ENCODE peak calls at places on chromosomes 3 and 15, in five cellular contexts. P, W, F, X and I are unnamed samples.
A peak's percentile ranks its signal among the peaks of the same experiment; 100 is the strongest.

GRCh38 chr3:10348404-10348721 is 27.5 kb upstream of the SEC13 start:
- DNase-seq in P (no peak), W (no peak), F (no peak), X (no peak), I (no peak)

GRCh38 chr3:57544181-57545125 is at the start of gene DNAH12:
- DNase-seq in P (no peak), W (peak; percentile 78), F (peak; percentile 3), X (peak; percentile 82), I (no peak)

GRCh38 chr3:15205934-15206661 is at the start of gene CAPN7:
- DNase-seq in P (peak; percentile 78), W (peak; percentile 94), F (no peak), X (peak; percentile 97), I (peak; percentile 83)

GRCh38 chr3:14520967-14521366 is 19.2 kb downstream of the GRIP2 start:
- DNase-seq in P (no peak), W (no peak), F (no peak), X (no peak), I (no peak)

GRCh38 chr3:141401584-141402475 is 33.5 kb downstream of the ZBTB38 start:
- DNase-seq in P (no peak), W (peak; percentile 37), F (peak; percentile 61), X (peak; percentile 66), I (no peak)

GRCh38 chr3:125582707-125583106 is 12.6 kb downstream of the OSBPL11 start:
- DNase-seq in P (no peak), W (no peak), F (no peak), X (no peak), I (no peak)

GRCh38 chr3:114745322-114746240 is 401.5 kb downstream of the ZBTB20 start:
- DNase-seq in P (peak; percentile 15), W (no peak), F (no peak), X (no peak), I (no peak)

GRCh38 chr15:26421065-26421464 is 351.8 kb downstream of the GABRB3 start:
- DNase-seq in P (no peak), W (no peak), F (no peak), X (no peak), I (no peak)

GRCh38 chr15:72184165-72184811 is 13.3 kb downstream of the GRAMD2A start:
- DNase-seq in P (no peak), W (peak; percentile 61), F (no peak), X (peak; percentile 42), I (peak; percentile 63)

GRCh38 chr15:90552162-90552928 is 22.6 kb downstream of the CRTC3 start:
- DNase-seq in P (peak; percentile 88), W (no peak), F (no peak), X (no peak), I (no peak)

GRCh38 chr3:158160958-158161357 is 51.1 kb downstream of the RSRC1 start:
- DNase-seq in P (peak; percentile 31), W (no peak), F (no peak), X (no peak), I (no peak)

GRCh38 chr3:42216820-42217416 is 49.1 kb downstream of the CCK start:
- DNase-seq in P (no peak), W (no peak), F (no peak), X (no peak), I (no peak)

GRCh38 chr3:7875858-7876442 is 625.7 kb upstream of the LMCD1 start:
- DNase-seq in P (no peak), W (no peak), F (no peak), X (no peak), I (no peak)

GRCh38 chr15:100727291-100727851 is 125.0 kb downstream of the ASB7 start:
- DNase-seq in P (no peak), W (no peak), F (no peak), X (no peak), I (no peak)

GRCh38 chr3:46866720-46867549 is 3.7 kb upstream of the MYL3 start:
- DNase-seq in P (peak; percentile 27), W (peak; percentile 66), F (peak; percentile 46), X (peak; percentile 87), I (peak; percentile 28)

GRCh38 chr3:150786791-150787190 is 23.8 kb upstream of the SIAH2 start:
- DNase-seq in P (no peak), W (no peak), F (no peak), X (no peak), I (no peak)

GRCh38 chr3:5231067-5231466 is 43.6 kb downstream of the EDEM1 start:
- DNase-seq in P (no peak), W (no peak), F (no peak), X (no peak), I (no peak)

GRCh38 chr3:153290278-153291015 is 128.4 kb downstream of the RAP2B start:
- DNase-seq in P (no peak), W (no peak), F (no peak), X (no peak), I (no peak)

GRCh38 chr3:138547342-138547975 is 46.6 kb downstream of the CEP70 start:
- DNase-seq in P (no peak), W (no peak), F (no peak), X (no peak), I (no peak)

GRCh38 chr3:7333125-7333524 is 472.2 kb downstream of the GRM7 start:
- DNase-seq in P (no peak), W (no peak), F (no peak), X (no peak), I (no peak)

GRCh38 chr3:70832035-70832795 is 519.8 kb upstream of the MDFIC2 start:
- DNase-seq in P (peak; percentile 66), W (no peak), F (no peak), X (no peak), I (no peak)

GRCh38 chr3:116139607-116140006 is 305.7 kb downstream of the LSAMP start:
- DNase-seq in P (no peak), W (no peak), F (no peak), X (no peak), I (no peak)

GRCh38 chr3:27368831-27369607 is at the start of gene NEK10:
- DNase-seq in P (no peak), W (peak; percentile 86), F (peak; percentile 77), X (peak; percentile 90), I (peak; percentile 61)

GRCh38 chr3:54760226-54760625 is 167.6 kb downstream of the LRTM1 start:
- DNase-seq in P (no peak), W (no peak), F (no peak), X (no peak), I (no peak)

GRCh38 chr15:71781179-71781964 is 29.0 kb upstream of the NR2E3 start:
- DNase-seq in P (no peak), W (no peak), F (no peak), X (no peak), I (no peak)

GRCh38 chr3:154464440-154465148 is 34.6 kb upstream of the GPR149 start:
- DNase-seq in P (no peak), W (no peak), F (no peak), X (no peak), I (no peak)

GRCh38 chr3:45575491-45575923 is 19.0 kb upstream of the LIMD1 start:
- DNase-seq in P (no peak), W (no peak), F (no peak), X (no peak), I (peak; percentile 51)

GRCh38 chr3:128281461-128282367 is 128.4 kb downstream of the EEFSEC start:
- DNase-seq in P (no peak), W (no peak), F (no peak), X (no peak), I (no peak)

GRCh38 chr3:1196997-1197396 is 104.2 kb downstream of the CNTN6 start:
- DNase-seq in P (no peak), W (no peak), F (no peak), X (no peak), I (no peak)

GRCh38 chr3:57783186-57784088 is 27.3 kb downstream of the SLMAP start:
- DNase-seq in P (no peak), W (no peak), F (no peak), X (no peak), I (no peak)

GRCh38 chr15:39744334-39745103 is 38.1 kb downstream of the FSIP1 start:
- DNase-seq in P (no peak), W (no peak), F (no peak), X (no peak), I (no peak)

GRCh38 chr15:60395276-60396011 is 2.3 kb downstream of the ANXA2 start:
- DNase-seq in P (no peak), W (no peak), F (no peak), X (no peak), I (peak; percentile 30)

GRCh38 chr15:60102748-60103147 is 98.6 kb downstream of the FOXB1 start:
- DNase-seq in P (no peak), W (no peak), F (no peak), X (no peak), I (no peak)